ENCODE peak calls at places on chromosome 19, in six cellular contexts. One of them, this sample, is unnamed.

GRCh38 chr19:53102701-53103140 is 501 bp downstream of the ZNF160 start:
- DNase-seq in glutamatergic neuron: peak; percentile 74
- DNase-seq in astrocyte of the spinal cord: peak; percentile 32
- DNase-seq in GM10248: peak; percentile 38
- DNase-seq in dorsolateral prefrontal cortex: no peak
- DNase-seq in endothelial cell: peak; percentile 45
- DNase-seq in this sample: peak; percentile 47

GRCh38 chr19:17394891-17395415 is 957 bp upstream of the CCDC194 start:
- DNase-seq in glutamatergic neuron: peak; percentile 77
- DNase-seq in astrocyte of the spinal cord: peak; percentile 36
- DNase-seq in GM10248: peak; percentile 72
- DNase-seq in dorsolateral prefrontal cortex: no peak
- DNase-seq in endothelial cell: peak; percentile 71
- DNase-seq in this sample: peak; percentile 81

GRCh38 chr19:36060430-36060829 is 5.7 kb downstream of the WDR62 start:
- DNase-seq in glutamatergic neuron: peak; percentile 82
- DNase-seq in astrocyte of the spinal cord: peak; percentile 64
- DNase-seq in GM10248: peak; percentile 63
- DNase-seq in dorsolateral prefrontal cortex: peak; percentile 85
- DNase-seq in endothelial cell: peak; percentile 65
- DNase-seq in this sample: peak; percentile 61

GRCh38 chr19:33595783-33596182 is 26.0 kb upstream of the CHST8 start:
- DNase-seq in glutamatergic neuron: no peak
- DNase-seq in astrocyte of the spinal cord: no peak
- DNase-seq in GM10248: no peak
- DNase-seq in dorsolateral prefrontal cortex: no peak
- DNase-seq in endothelial cell: no peak
- DNase-seq in this sample: no peak

GRCh38 chr19:40205760-40206159 is 12.4 kb downstream of the TTC9B start:
- DNase-seq in glutamatergic neuron: no peak
- DNase-seq in astrocyte of the spinal cord: no peak
- DNase-seq in GM10248: no peak
- DNase-seq in dorsolateral prefrontal cortex: no peak
- DNase-seq in endothelial cell: no peak
- DNase-seq in this sample: no peak

GRCh38 chr19:47681388-47681787 is 31.8 kb upstream of the EHD2 start:
- DNase-seq in glutamatergic neuron: peak; percentile 20
- DNase-seq in astrocyte of the spinal cord: no peak
- DNase-seq in GM10248: no peak
- DNase-seq in dorsolateral prefrontal cortex: no peak
- DNase-seq in endothelial cell: no peak
- DNase-seq in this sample: no peak

GRCh38 chr19:6970478-6970877 is 50.8 kb downstream of the MBD3L2B start:
- DNase-seq in glutamatergic neuron: no peak
- DNase-seq in astrocyte of the spinal cord: no peak
- DNase-seq in GM10248: no peak
- DNase-seq in dorsolateral prefrontal cortex: no peak
- DNase-seq in endothelial cell: no peak
- DNase-seq in this sample: no peak

GRCh38 chr19:47379398-47379938 is 30.4 kb downstream of the DHX34 start:
- DNase-seq in glutamatergic neuron: peak; percentile 46
- DNase-seq in astrocyte of the spinal cord: no peak
- DNase-seq in GM10248: no peak
- DNase-seq in dorsolateral prefrontal cortex: peak; percentile 79
- DNase-seq in endothelial cell: no peak
- DNase-seq in this sample: no peak

GRCh38 chr19:40614595-40615411 is 13.6 kb downstream of the LTBP4 start:
- DNase-seq in glutamatergic neuron: peak; percentile 83
- DNase-seq in astrocyte of the spinal cord: peak; percentile 98
- DNase-seq in GM10248: peak; percentile 79
- DNase-seq in dorsolateral prefrontal cortex: no peak
- DNase-seq in endothelial cell: peak; percentile 64
- DNase-seq in this sample: peak; percentile 73

GRCh38 chr19:48341006-48341405 is 15.7 kb downstream of the EMP3 start:
- DNase-seq in glutamatergic neuron: no peak
- DNase-seq in astrocyte of the spinal cord: peak; percentile 62
- DNase-seq in GM10248: no peak
- DNase-seq in dorsolateral prefrontal cortex: peak; percentile 67
- DNase-seq in endothelial cell: no peak
- DNase-seq in this sample: no peak

GRCh38 chr19:41420101-41420880 is 6.9 kb downstream of the B3GNT8 start:
- DNase-seq in glutamatergic neuron: no peak
- DNase-seq in astrocyte of the spinal cord: no peak
- DNase-seq in GM10248: no peak
- DNase-seq in dorsolateral prefrontal cortex: no peak
- DNase-seq in endothelial cell: no peak
- DNase-seq in this sample: no peak

GRCh38 chr19:21023901-21024300 is 3.4 kb downstream of the ZNF430 start:
- DNase-seq in glutamatergic neuron: no peak
- DNase-seq in astrocyte of the spinal cord: peak; percentile 53
- DNase-seq in GM10248: no peak
- DNase-seq in dorsolateral prefrontal cortex: no peak
- DNase-seq in endothelial cell: no peak
- DNase-seq in this sample: no peak

GRCh38 chr19:46220038-46220615 is 9.4 kb upstream of the IGFL1 start:
- DNase-seq in glutamatergic neuron: no peak
- DNase-seq in astrocyte of the spinal cord: no peak
- DNase-seq in GM10248: no peak
- DNase-seq in dorsolateral prefrontal cortex: no peak
- DNase-seq in endothelial cell: no peak
- DNase-seq in this sample: no peak

GRCh38 chr19:11159598-11160001 is 4.0 kb upstream of the SPC24 start:
- DNase-seq in glutamatergic neuron: no peak
- DNase-seq in astrocyte of the spinal cord: no peak
- DNase-seq in GM10248: no peak
- DNase-seq in dorsolateral prefrontal cortex: no peak
- DNase-seq in endothelial cell: no peak
- DNase-seq in this sample: no peak

GRCh38 chr19:51327066-51327985 is 14.6 kb downstream of the VSIG10L start:
- DNase-seq in glutamatergic neuron: peak; percentile 82
- DNase-seq in astrocyte of the spinal cord: no peak
- DNase-seq in GM10248: peak; percentile 84
- DNase-seq in dorsolateral prefrontal cortex: no peak
- DNase-seq in endothelial cell: peak; percentile 76
- DNase-seq in this sample: peak; percentile 91

GRCh38 chr19:8149261-8150094 is at the start of gene FBN3:
- DNase-seq in glutamatergic neuron: peak; percentile 39
- DNase-seq in astrocyte of the spinal cord: no peak
- DNase-seq in GM10248: peak; percentile 14
- DNase-seq in dorsolateral prefrontal cortex: no peak
- DNase-seq in endothelial cell: peak; percentile 19
- DNase-seq in this sample: no peak

GRCh38 chr19:20661150-20661819 is at the start of gene ZNF626:
- DNase-seq in glutamatergic neuron: peak; percentile 96
- DNase-seq in astrocyte of the spinal cord: peak; percentile 97
- DNase-seq in GM10248: peak; percentile 82
- DNase-seq in dorsolateral prefrontal cortex: peak; percentile 97
- DNase-seq in endothelial cell: peak; percentile 91
- DNase-seq in this sample: peak; percentile 82

GRCh38 chr19:35120492-35120891 is 4.9 kb downstream of the FXYD3 start:
- DNase-seq in glutamatergic neuron: no peak
- DNase-seq in astrocyte of the spinal cord: peak; percentile 59
- DNase-seq in GM10248: no peak
- DNase-seq in dorsolateral prefrontal cortex: peak; percentile 56
- DNase-seq in endothelial cell: no peak
- DNase-seq in this sample: no peak

GRCh38 chr19:46204008-46204407 is 25.5 kb upstream of the IGFL1 start:
- DNase-seq in glutamatergic neuron: no peak
- DNase-seq in astrocyte of the spinal cord: no peak
- DNase-seq in GM10248: no peak
- DNase-seq in dorsolateral prefrontal cortex: no peak
- DNase-seq in endothelial cell: no peak
- DNase-seq in this sample: no peak

GRCh38 chr19:16449330-16449961 is 22.3 kb downstream of the EPS15L1 start:
- DNase-seq in glutamatergic neuron: no peak
- DNase-seq in astrocyte of the spinal cord: no peak
- DNase-seq in GM10248: peak; percentile 61
- DNase-seq in dorsolateral prefrontal cortex: no peak
- DNase-seq in endothelial cell: no peak
- DNase-seq in this sample: peak; percentile 70

GRCh38 chr19:55005684-55006488 is 32.2 kb downstream of the GP6 start:
- DNase-seq in glutamatergic neuron: no peak
- DNase-seq in astrocyte of the spinal cord: peak; percentile 48
- DNase-seq in GM10248: peak; percentile 83
- DNase-seq in dorsolateral prefrontal cortex: no peak
- DNase-seq in endothelial cell: no peak
- DNase-seq in this sample: peak; percentile 83

GRCh38 chr19:14073925-14074838 is 1.6 kb downstream of the MISP3 start:
- DNase-seq in glutamatergic neuron: peak; percentile 50
- DNase-seq in astrocyte of the spinal cord: no peak
- DNase-seq in GM10248: no peak
- DNase-seq in dorsolateral prefrontal cortex: no peak
- DNase-seq in endothelial cell: no peak
- DNase-seq in this sample: peak; percentile 41

GRCh38 chr19:23093832-23094231 is 23.0 kb upstream of the ZNF730 start:
- DNase-seq in glutamatergic neuron: no peak
- DNase-seq in astrocyte of the spinal cord: no peak
- DNase-seq in GM10248: no peak
- DNase-seq in dorsolateral prefrontal cortex: no peak
- DNase-seq in endothelial cell: no peak
- DNase-seq in this sample: no peak

GRCh38 chr19:2774083-2774679 is 8.9 kb downstream of the SGTA start:
- DNase-seq in glutamatergic neuron: peak; percentile 53
- DNase-seq in astrocyte of the spinal cord: no peak
- DNase-seq in GM10248: no peak
- DNase-seq in dorsolateral prefrontal cortex: no peak
- DNase-seq in endothelial cell: no peak
- DNase-seq in this sample: no peak

GRCh38 chr19:4534836-4535658 is at the start of gene PLIN5:
- DNase-seq in glutamatergic neuron: peak; percentile 87
- DNase-seq in astrocyte of the spinal cord: peak; percentile 19
- DNase-seq in GM10248: peak; percentile 61
- DNase-seq in dorsolateral prefrontal cortex: peak; percentile 78
- DNase-seq in endothelial cell: peak; percentile 77
- DNase-seq in this sample: peak; percentile 76

GRCh38 chr19:47230122-47230920 is 678 bp downstream of the BBC3 start:
- DNase-seq in glutamatergic neuron: peak; percentile 81
- DNase-seq in astrocyte of the spinal cord: peak; percentile 36
- DNase-seq in GM10248: peak; percentile 73
- DNase-seq in dorsolateral prefrontal cortex: peak; percentile 60
- DNase-seq in endothelial cell: peak; percentile 67
- DNase-seq in this sample: peak; percentile 87

GRCh38 chr19:39403331-39404312 is 3.0 kb upstream of the ZFP36 start:
- DNase-seq in glutamatergic neuron: peak; percentile 60
- DNase-seq in astrocyte of the spinal cord: peak; percentile 99
- DNase-seq in GM10248: peak; percentile 77
- DNase-seq in dorsolateral prefrontal cortex: peak; percentile 60
- DNase-seq in endothelial cell: peak; percentile 85
- DNase-seq in this sample: peak; percentile 85

GRCh38 chr19:19477705-19478383 is 37.5 kb downstream of the TSSK6 start:
- DNase-seq in glutamatergic neuron: no peak
- DNase-seq in astrocyte of the spinal cord: no peak
- DNase-seq in GM10248: no peak
- DNase-seq in dorsolateral prefrontal cortex: no peak
- DNase-seq in endothelial cell: no peak
- DNase-seq in this sample: no peak

GRCh38 chr19:19471682-19472081 is 43.7 kb downstream of the TSSK6 start:
- DNase-seq in glutamatergic neuron: no peak
- DNase-seq in astrocyte of the spinal cord: no peak
- DNase-seq in GM10248: no peak
- DNase-seq in dorsolateral prefrontal cortex: no peak
- DNase-seq in endothelial cell: no peak
- DNase-seq in this sample: no peak

GRCh38 chr19:19480688-19481087 is 34.7 kb downstream of the TSSK6 start:
- DNase-seq in glutamatergic neuron: no peak
- DNase-seq in astrocyte of the spinal cord: peak; percentile 32
- DNase-seq in GM10248: no peak
- DNase-seq in dorsolateral prefrontal cortex: no peak
- DNase-seq in endothelial cell: no peak
- DNase-seq in this sample: no peak

GRCh38 chr19:19474950-19475781 is 40.2 kb downstream of the TSSK6 start:
- DNase-seq in glutamatergic neuron: no peak
- DNase-seq in astrocyte of the spinal cord: no peak
- DNase-seq in GM10248: no peak
- DNase-seq in dorsolateral prefrontal cortex: no peak
- DNase-seq in endothelial cell: no peak
- DNase-seq in this sample: no peak

GRCh38 chr19:19475845-19476828 is 39.2 kb downstream of the TSSK6 start:
- DNase-seq in glutamatergic neuron: no peak
- DNase-seq in astrocyte of the spinal cord: peak; percentile 35
- DNase-seq in GM10248: no peak
- DNase-seq in dorsolateral prefrontal cortex: no peak
- DNase-seq in endothelial cell: no peak
- DNase-seq in this sample: no peak
- TF ChIP-seq CTCF in glutamatergic neuron: no peak
- TF ChIP-seq CTCF in astrocyte of the spinal cord: peak; percentile 62
- TF ChIP-seq CTCF in GM10248: peak; percentile 39
- TF ChIP-seq CTCF in dorsolateral prefrontal cortex: no peak
- TF ChIP-seq CTCF in endothelial cell: no peak
- TF ChIP-seq CTCF in this sample: peak; percentile 47

DNA sequence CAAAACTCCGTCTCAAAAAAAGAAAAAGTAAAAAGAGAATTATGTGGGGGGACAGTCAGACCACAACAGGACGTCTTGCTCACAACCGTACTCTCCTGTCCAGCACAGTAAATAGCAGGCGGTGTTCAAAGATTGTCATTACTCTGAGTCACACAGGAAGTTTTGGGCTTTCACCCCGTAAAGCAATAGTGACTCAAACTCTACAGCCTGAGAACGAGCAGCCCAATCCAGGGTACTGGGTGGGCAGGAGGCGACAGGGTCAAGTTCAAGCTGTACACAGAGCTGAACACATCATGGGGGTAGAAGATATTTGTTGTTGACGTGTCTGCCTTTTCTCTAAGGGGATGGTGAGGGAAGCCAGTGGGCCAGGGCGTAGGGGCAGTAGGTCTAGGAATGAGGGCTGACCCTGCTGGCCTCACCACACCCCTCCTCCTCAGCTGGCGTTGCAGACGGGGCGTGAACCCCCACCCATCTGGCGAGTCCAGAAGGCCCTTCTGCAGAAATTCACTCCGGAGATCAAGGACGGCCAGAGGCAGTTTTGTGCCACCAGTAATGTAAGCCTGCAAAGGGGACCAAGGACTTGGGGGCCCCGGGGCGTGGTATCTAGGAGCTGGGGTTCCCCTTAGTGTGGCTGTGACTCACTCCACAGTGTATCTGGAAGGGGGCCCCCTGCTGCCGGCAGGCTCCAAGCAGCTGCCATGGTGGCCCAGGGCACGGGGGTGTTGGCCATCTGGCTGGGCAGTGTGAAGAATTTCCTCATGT is 23.3 kb downstream of the PRR12 start:
- DNase-seq in glutamatergic neuron: no peak
- DNase-seq in astrocyte of the spinal cord: peak; percentile 81
- DNase-seq in GM10248: no peak
- DNase-seq in dorsolateral prefrontal cortex: no peak
- DNase-seq in endothelial cell: no peak
- DNase-seq in this sample: peak; percentile 41
- TF ChIP-seq CTCF in glutamatergic neuron: no peak
- TF ChIP-seq CTCF in astrocyte of the spinal cord: peak; percentile 23
- TF ChIP-seq CTCF in GM10248: no peak
- TF ChIP-seq CTCF in dorsolateral prefrontal cortex: no peak
- TF ChIP-seq CTCF in endothelial cell: no peak
- TF ChIP-seq CTCF in this sample: peak; percentile 6

GRCh38 chr19:50264483-50265186 is 61.2 kb downstream of the MYH14 start:
- DNase-seq in glutamatergic neuron: no peak
- DNase-seq in astrocyte of the spinal cord: no peak
- DNase-seq in GM10248: no peak
- DNase-seq in dorsolateral prefrontal cortex: no peak
- DNase-seq in endothelial cell: no peak
- DNase-seq in this sample: no peak
- TF ChIP-seq CTCF in glutamatergic neuron: no peak
- TF ChIP-seq CTCF in astrocyte of the spinal cord: no peak
- TF ChIP-seq CTCF in GM10248: peak; percentile 2
- TF ChIP-seq CTCF in dorsolateral prefrontal cortex: no peak
- TF ChIP-seq CTCF in endothelial cell: no peak
- TF ChIP-seq CTCF in this sample: peak; percentile 29

GRCh38 chr19:19406878-19407639 is 1.6 kb downstream of the GATAD2A start:
- DNase-seq in glutamatergic neuron: no peak
- DNase-seq in astrocyte of the spinal cord: peak; percentile 50
- DNase-seq in GM10248: no peak
- DNase-seq in dorsolateral prefrontal cortex: peak; percentile 57
- DNase-seq in endothelial cell: peak; percentile 22
- DNase-seq in this sample: peak; percentile 43
- TF ChIP-seq CTCF in glutamatergic neuron: no peak
- TF ChIP-seq CTCF in astrocyte of the spinal cord: peak; percentile 47
- TF ChIP-seq CTCF in GM10248: peak; percentile 33
- TF ChIP-seq CTCF in dorsolateral prefrontal cortex: peak; percentile 32
- TF ChIP-seq CTCF in endothelial cell: no peak
- TF ChIP-seq CTCF in this sample: peak; percentile 43

This sample was measured in GM13977.